ENCODE peak calls at places on chromosomes 6 and 20, in seven cellular contexts. G, Y, F, U, Q, O and L are unnamed samples.

GRCh38 chr6:26017567-26017966 is 55.0 kb downstream of the TRIM38 start:
- DNase-seq in G (peak), Y (peak), F (peak), U (peak), Q (peak), O (no peak), L (peak)

GRCh38 chr6:105952326-105952725 is 133.8 kb upstream of the PRDM1 start:
- DNase-seq in G (no peak), Y (no peak), F (no peak), U (no peak), Q (no peak), O (no peak), L (no peak)

GRCh38 chr6:87155920-87156600 is 695 bp downstream of the ZNF292 start:
- DNase-seq in G (peak), Y (peak), F (peak), U (peak), Q (peak), O (peak), L (peak)

GRCh38 chr20:37516697-37517370 is 4.2 kb upstream of the NNAT start:
- DNase-seq in G (no peak), Y (no peak), F (peak), U (no peak), Q (no peak), O (no peak), L (no peak)

GRCh38 chr20:60137657-60138245 is 179.5 kb downstream of the CDH26 start:
- DNase-seq in G (peak), Y (no peak), F (no peak), U (peak), Q (no peak), O (peak), L (no peak)

GRCh38 chr6:22943331-22943730 is 374.0 kb downstream of the HDGFL1 start:
- DNase-seq in G (no peak), Y (no peak), F (no peak), U (no peak), Q (no peak), O (no peak), L (no peak)

GRCh38 chr6:143270026-143270425 is 180.5 kb downstream of the ADAT2 start:
- DNase-seq in G (peak), Y (no peak), F (no peak), U (no peak), Q (no peak), O (no peak), L (no peak)

GRCh38 chr20:32199006-32199405 is 8.5 kb downstream of the PLAGL2 start:
- DNase-seq in G (no peak), Y (no peak), F (no peak), U (no peak), Q (no peak), O (no peak), L (no peak)